ENCODE peak calls at places on chromosomes 12 and 14, in seven cellular contexts. A is Peyer's patch, O is stomach, E is vagina, Y is A549, W is K562, I is breast epithelium. G is an unnamed sample.

GRCh38 chr14:82067221-82067620 is 533.6 kb upstream of the SEL1L start:
- DNase-seq in A (no peak), O (no peak), E (no peak), Y (no peak), W (no peak), I (no peak), G (no peak)

GRCh38 chr14:70697681-70698080 is 56.0 kb downstream of the TTC9 start:
- DNase-seq in A (no peak), O (no peak), E (no peak), Y (no peak), W (no peak), I (no peak), G (no peak)

GRCh38 chr12:111425655-111426054 is 19.9 kb downstream of the SH2B3 start:
- DNase-seq in A (no peak), O (no peak), E (no peak), Y (no peak), W (no peak), I (no peak), G (no peak)

GRCh38 chr14:105203057-105203494 is 22.0 kb upstream of the NUDT14 start:
- DNase-seq in A (peak), O (peak), E (no peak), Y (peak), W (peak), I (peak), G (no peak)

GRCh38 chr14:71472961-71473340 is 459.3 kb upstream of the RGS6 start:
- DNase-seq in A (no peak), O (no peak), E (no peak), Y (no peak), W (no peak), I (no peak), G (no peak)

GRCh38 chr14:88128811-88129210 is 123.9 kb downstream of the GPR65 start:
- DNase-seq in A (no peak), O (no peak), E (peak), Y (no peak), W (no peak), I (no peak), G (no peak)

GRCh38 chr14:43587183-43587582 is 919.9 kb downstream of the FSCB start:
- DNase-seq in A (no peak), O (no peak), E (no peak), Y (no peak), W (no peak), I (no peak), G (no peak)

GRCh38 chr14:62179367-62180018 is 417.3 kb downstream of the SNAPC1 start:
- DNase-seq in A (no peak), O (peak), E (no peak), Y (peak), W (peak), I (no peak), G (no peak)

GRCh38 chr14:69657961-69658360 is 46.6 kb downstream of the SUSD6 start:
- DNase-seq in A (peak), O (peak), E (no peak), Y (no peak), W (no peak), I (peak), G (no peak)

GRCh38 chr12:22624573-22624907 is 431 bp upstream of the ETNK1 start:
- DNase-seq in A (no peak), O (no peak), E (no peak), Y (peak), W (no peak), I (no peak), G (no peak)

GRCh38 chr12:76790564-76791552 is 26.9 kb downstream of the ZDHHC17 start:
- DNase-seq in A (no peak), O (no peak), E (no peak), Y (peak), W (peak), I (no peak), G (no peak)

GRCh38 chr12:12178545-12178944 is 88.3 kb downstream of the LRP6 start:
- DNase-seq in A (no peak), O (no peak), E (no peak), Y (no peak), W (no peak), I (no peak), G (no peak)

GRCh38 chr12:90404071-90404470 is 550.9 kb downstream of the CCER1 start:
- DNase-seq in A (no peak), O (no peak), E (no peak), Y (no peak), W (no peak), I (no peak), G (no peak)

GRCh38 chr12:74483057-74483456 is 54.6 kb upstream of the ATXN7L3B start:
- DNase-seq in A (no peak), O (no peak), E (no peak), Y (no peak), W (no peak), I (no peak), G (no peak)

GRCh38 chr14:96268426-96269358 is 12.7 kb downstream of the BDKRB1 start:
- DNase-seq in A (no peak), O (no peak), E (peak), Y (peak), W (no peak), I (no peak), G (no peak)

GRCh38 chr12:96218989-96219678 is 25.0 kb downstream of the ELK3 start:
- DNase-seq in A (no peak), O (no peak), E (no peak), Y (peak), W (no peak), I (no peak), G (no peak)

GRCh38 chr14:79712302-79712950 is 498.9 kb downstream of the DIO2 start:
- DNase-seq in A (no peak), O (no peak), E (no peak), Y (no peak), W (no peak), I (no peak), G (no peak)

GRCh38 chr14:103204852-103205540 is 81.7 kb downstream of the TNFAIP2 start:
- DNase-seq in A (no peak), O (no peak), E (no peak), Y (no peak), W (peak), I (no peak), G (no peak)

GRCh38 chr12:119206348-119207075 is 27.8 kb downstream of the HSPB8 start:
- DNase-seq in A (no peak), O (no peak), E (no peak), Y (no peak), W (no peak), I (no peak), G (no peak)

GRCh38 chr12:119204137-119204536 is 25.4 kb downstream of the HSPB8 start:
- DNase-seq in A (no peak), O (no peak), E (no peak), Y (no peak), W (no peak), I (no peak), G (no peak)

GRCh38 chr12:119207161-119207560 is 28.4 kb downstream of the HSPB8 start:
- DNase-seq in A (no peak), O (no peak), E (no peak), Y (no peak), W (no peak), I (no peak), G (no peak)

GRCh38 chr12:119204716-119205285 is 26.1 kb downstream of the HSPB8 start:
- DNase-seq in A (no peak), O (no peak), E (no peak), Y (no peak), W (no peak), I (no peak), G (no peak)

GRCh38 chr12:119208626-119209061 is 29.9 kb downstream of the HSPB8 start:
- DNase-seq in A (peak), O (peak), E (no peak), Y (no peak), W (no peak), I (peak), G (no peak)
- TF ChIP-seq POLR2A in A (no peak), O (no peak), E (no peak), Y (no peak), W (no peak), I (no peak), G (no peak)

DNA sequence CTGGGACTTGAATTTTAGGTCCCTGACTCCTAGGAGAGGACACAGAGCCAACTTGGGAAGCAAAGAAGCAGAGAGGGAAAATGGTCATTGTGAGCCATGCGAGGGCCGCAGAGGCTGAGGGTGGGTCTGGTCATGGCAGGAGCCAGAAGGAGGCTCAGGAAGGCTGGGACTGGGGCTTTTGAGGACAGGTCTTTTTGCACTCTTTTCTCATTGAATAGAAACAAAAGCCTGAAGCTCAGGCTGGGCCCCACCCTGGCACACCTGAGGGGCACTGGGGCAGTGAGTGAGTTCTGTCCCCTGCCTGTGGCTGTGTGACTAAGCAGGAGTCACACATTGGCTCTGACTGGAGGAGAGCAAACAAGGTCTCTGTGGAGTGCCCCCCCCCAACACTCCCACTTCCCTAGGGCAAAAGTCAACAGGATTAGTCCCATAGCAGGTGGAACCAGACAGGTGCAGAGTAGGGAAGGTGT is 2.8 kb downstream of the KRT7 start:
- DNase-seq in A (peak), O (peak), E (no peak), Y (no peak), W (no peak), I (peak), G (no peak)
- H3K4me3 ChIP-seq in A (no peak), O (no peak), E (no peak), Y (peak), W (no peak), I (no peak), G (no peak)

GRCh38 chr12:113724703-113725556 is 241.2 kb downstream of the RBM19 start:
- DNase-seq in A (no peak), O (no peak), E (no peak), Y (no peak), W (peak), I (no peak), G (no peak)
- TF ChIP-seq CTCF in A (no peak), O (no peak), E (no peak), Y (no peak), W (no peak), I (no peak), G (no peak)

DNA sequence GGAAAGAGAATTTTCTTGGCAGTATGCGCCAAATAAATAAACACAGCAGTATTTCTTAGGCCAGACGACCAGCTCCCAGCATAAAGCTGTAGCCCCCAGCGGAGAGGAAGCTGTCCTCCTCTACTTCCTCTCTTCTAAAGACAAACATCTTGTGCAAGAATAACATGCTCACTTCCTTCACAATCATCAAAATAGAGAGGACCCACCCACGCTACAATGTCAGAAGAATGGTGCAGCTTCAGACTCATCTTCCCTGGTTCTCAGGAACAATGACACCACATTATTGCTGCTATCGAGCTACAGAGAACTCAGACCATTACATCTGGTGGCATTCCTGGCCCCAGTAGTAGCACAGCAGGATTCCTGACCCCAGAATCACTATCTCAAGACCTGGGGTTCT is 16.6 kb upstream of the VWF start:
- DNase-seq in A (no peak), O (no peak), E (no peak), Y (no peak), W (no peak), I (no peak), G (no peak)
- TF ChIP-seq POLR2A in A (no peak), O (no peak), E (no peak), Y (no peak), W (no peak), I (no peak), G (no peak)

DNA sequence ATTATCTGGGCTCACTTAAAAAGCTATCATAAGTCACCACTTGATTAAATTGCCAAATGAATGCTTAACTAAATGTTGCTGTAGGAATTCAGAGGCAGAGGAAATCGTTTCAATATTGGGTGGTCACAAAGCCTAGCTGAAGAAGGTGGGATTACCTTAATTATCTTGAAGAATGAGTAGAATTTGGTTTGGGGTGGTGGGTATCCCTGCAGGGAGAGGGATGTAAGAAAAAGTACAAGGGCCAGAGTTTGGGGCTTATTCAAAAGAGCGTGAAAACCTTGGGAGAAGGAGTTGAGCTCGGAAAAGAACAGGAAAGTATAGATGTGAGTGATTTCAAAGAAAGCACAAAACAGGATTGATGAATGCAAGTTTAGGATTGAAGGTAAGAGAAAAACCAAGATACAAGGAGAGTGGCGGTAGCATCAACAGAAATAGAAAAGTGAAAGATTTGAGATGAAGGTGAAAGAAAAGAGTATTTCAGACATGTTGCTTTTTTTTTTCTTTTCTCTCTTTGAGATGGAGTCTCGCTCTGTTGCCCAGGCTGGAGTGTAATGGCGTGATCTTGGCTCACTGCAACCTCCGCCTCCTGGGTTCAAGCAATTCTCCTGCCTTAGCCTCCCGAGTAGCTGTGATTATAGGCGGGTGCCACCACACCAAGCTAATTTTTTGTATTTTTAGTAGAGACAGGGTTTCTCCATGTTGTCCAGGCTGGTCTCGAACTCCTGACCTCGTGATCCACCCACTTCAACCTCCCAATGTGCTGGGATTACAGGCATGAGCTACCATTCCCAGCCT is 1.7 kb downstream of the BRMS1L start:
- DNase-seq in A (no peak), O (no peak), E (no peak), Y (no peak), W (no peak), I (no peak), G (no peak)
- H3K4me3 ChIP-seq in A (no peak), O (no peak), E (no peak), Y (no peak), W (no peak), I (no peak), G (peak)

DNA sequence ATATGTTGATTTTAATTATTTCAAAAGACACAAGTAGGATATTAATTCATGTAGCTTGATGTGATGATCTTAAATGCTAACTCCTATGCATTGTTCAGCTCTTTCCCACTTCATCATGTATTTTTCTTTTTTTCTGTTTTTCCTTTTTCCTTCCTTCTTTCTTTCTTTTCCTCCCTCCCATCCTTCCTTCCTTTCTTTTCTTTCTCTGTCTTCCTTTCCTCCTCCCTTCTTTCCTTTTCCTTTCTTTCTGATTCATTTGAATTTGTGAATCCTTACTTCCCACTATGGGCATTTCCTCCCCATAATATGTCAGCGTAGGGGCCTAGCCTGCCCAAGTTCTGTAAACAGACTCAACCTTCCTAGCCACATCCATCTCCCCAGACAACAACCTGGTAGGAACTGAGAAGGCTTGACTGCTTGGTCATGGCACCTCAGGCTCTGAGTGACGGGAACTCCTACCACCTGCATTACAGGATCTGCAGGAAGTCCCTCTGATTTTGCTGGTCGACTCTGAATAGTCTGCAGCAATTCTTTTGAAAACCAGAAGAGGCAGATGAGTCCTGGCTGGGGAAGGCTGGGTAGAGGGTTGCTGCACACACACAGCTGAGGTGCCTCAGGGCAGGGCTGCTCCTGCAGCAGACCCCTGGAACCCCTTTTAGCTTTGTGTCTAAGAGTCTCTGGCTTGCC is 33.4 kb upstream of the BHLHE41 start:
- DNase-seq in A (no peak), O (no peak), E (no peak), Y (no peak), W (no peak), I (no peak), G (no peak)
- TF ChIP-seq CTCF in A (no peak), O (no peak), E (no peak), Y (no peak), W (no peak), I (no peak), G (no peak)

GRCh38 chr12:15393037-15393436 is 70.7 kb downstream of the PTPRO start:
- DNase-seq in A (no peak), O (no peak), E (no peak), Y (no peak), W (no peak), I (no peak), G (no peak)
- TF ChIP-seq POLR2A in A (no peak), O (no peak), E (no peak), Y (no peak), W (no peak), I (no peak), G (no peak)

GRCh38 chr12:65419284-65420072 is 141.0 kb downstream of the MSRB3 start:
- DNase-seq in A (no peak), O (no peak), E (no peak), Y (no peak), W (peak), I (no peak), G (no peak)

GRCh38 chr12:65415826-65416225 is 137.3 kb downstream of the MSRB3 start:
- DNase-seq in A (no peak), O (no peak), E (no peak), Y (no peak), W (no peak), I (no peak), G (no peak)

GRCh38 chr12:65420941-65421340 is 142.5 kb downstream of the MSRB3 start:
- DNase-seq in A (no peak), O (no peak), E (no peak), Y (no peak), W (no peak), I (no peak), G (no peak)
- H3K4me3 ChIP-seq in A (no peak), O (no peak), E (no peak), Y (no peak), W (no peak), I (no peak), G (no peak)